ENCODE peak calls at places on chromosomes 12 and 14, in five cellular contexts. W is fibroblast of lung, P is mammary epithelial cell, G is endothelial cell of umbilical vein, C is colonic mucosa. K is an unnamed sample.
A peak's percentile ranks its signal among the peaks of the same experiment; 100 is the strongest.

GRCh38 chr14:32934891-32935633 is 3.6 kb upstream of the NPAS3 start:
- DNase-seq in W (peak; percentile 23), C (no peak), G (no peak), P (no peak), K (peak; percentile 12)

GRCh38 chr12:9134981-9135628 is 19.4 kb upstream of the A2M start:
- DNase-seq in W (no peak), G (peak; percentile 11), P (peak; percentile 12), C (no peak), K (no peak)

GRCh38 chr12:89162704-89163261 is 189.5 kb downstream of the DUSP6 start:
- DNase-seq in G (peak; percentile 96), W (peak; percentile 98), P (peak; percentile 100), C (peak; percentile 53), K (peak; percentile 98)

GRCh38 chr12:70045514-70045913 is 197.7 kb upstream of the CNOT2 start:
- DNase-seq in P (peak; percentile 9), C (peak; percentile 34), W (no peak), G (no peak), K (no peak)

GRCh38 chr14:78018283-78018682 is 151.9 kb upstream of the NRXN3 start:
- DNase-seq in P (no peak), G (no peak), C (no peak), W (no peak), K (no peak)

GRCh38 chr12:40254455-40255085 is 29.8 kb downstream of the LRRK2 start:
- DNase-seq in G (no peak), C (no peak), P (no peak), W (no peak), K (no peak)

GRCh38 chr12:69028941-69029729 is 96.2 kb upstream of the CPM start:
- DNase-seq in C (no peak), P (peak; percentile 13), W (peak; percentile 8), G (no peak), K (no peak)

GRCh38 chr12:127888948-127889347 is 378.0 kb upstream of the TMEM132C start:
- DNase-seq in P (no peak), G (no peak), C (no peak), W (peak; percentile 26), K (peak; percentile 4)

GRCh38 chr14:37150414-37150813 is 22.0 kb downstream of the SLC25A21 start:
- DNase-seq in C (no peak), P (peak; percentile 36), G (peak; percentile 58), W (peak; percentile 34), K (peak; percentile 16)

GRCh38 chr14:98786456-98786855 is 485.5 kb downstream of the BCL11B start:
- DNase-seq in W (no peak), P (no peak), C (no peak), G (no peak), K (no peak)

GRCh38 chr14:96089401-96089800 is 50.2 kb downstream of the C14orf132 start:
- DNase-seq in C (no peak), G (no peak), W (no peak), P (no peak), K (no peak)

GRCh38 chr14:20631821-20632389 is 9.6 kb downstream of the OR6S1 start:
- DNase-seq in C (peak; percentile 88), W (peak; percentile 49), G (peak; percentile 31), P (peak; percentile 64), K (peak; percentile 20)

GRCh38 chr14:43411841-43412240 is 1095.2 kb downstream of the FSCB start:
- DNase-seq in C (no peak), P (no peak), W (no peak), G (no peak), K (no peak)

GRCh38 chr12:86777335-86777734 is 521.1 kb upstream of the MGAT4C start:
- DNase-seq in W (peak; percentile 41), C (no peak), P (no peak), G (no peak), K (peak; percentile 28)

GRCh38 chr12:51687142-51687935 is 96.3 kb downstream of the SCN8A start:
- DNase-seq in G (peak; percentile 74), W (peak; percentile 48), P (peak; percentile 33), C (peak; percentile 57), K (peak; percentile 28)

GRCh38 chr12:68800294-68800693 is 7.7 kb upstream of the MDM2 start:
- DNase-seq in W (no peak), C (peak; percentile 36), G (no peak), P (no peak), K (no peak)

GRCh38 chr12:13436696-13437391 is 240.3 kb downstream of the EMP1 start:
- DNase-seq in C (no peak), P (peak; percentile 12), G (no peak), W (peak; percentile 20), K (peak; percentile 5)

GRCh38 chr12:90938451-90938850 is 16.5 kb downstream of the CCER1 start:
- DNase-seq in G (peak; percentile 77), W (peak; percentile 83), C (no peak), P (peak; percentile 34), K (peak; percentile 78)

GRCh38 chr14:27243360-27243759 is 645.5 kb upstream of the NOVA1 start:
- DNase-seq in G (peak; percentile 2), W (peak; percentile 9), P (no peak), C (no peak), K (peak; percentile 1)

GRCh38 chr12:124385219-124385969 is 90.5 kb downstream of the RFLNA start:
- DNase-seq in C (no peak), G (no peak), W (peak; percentile 93), P (peak; percentile 60), K (peak; percentile 88)

GRCh38 chr12:10771132-10771733 is 31.2 kb downstream of the TAS2R7 start:
- DNase-seq in C (no peak), G (peak; percentile 69), W (peak; percentile 20), P (peak; percentile 20), K (peak; percentile 10)

GRCh38 chr12:27554421-27555186 is 30.6 kb downstream of the PPFIBP1 start:
- DNase-seq in C (no peak), P (no peak), G (peak; percentile 78), W (peak; percentile 75), K (peak; percentile 60)

GRCh38 chr12:124458992-124459851 is 108.2 kb downstream of the NCOR2 start:
- DNase-seq in W (no peak), G (no peak), C (no peak), P (no peak), K (no peak)

GRCh38 chr14:99475179-99475578 is 5.5 kb downstream of the SETD3 start:
- DNase-seq in G (no peak), P (no peak), C (no peak), W (peak; percentile 16), K (no peak)

GRCh38 chr14:102201369-102201748 is 61.7 kb downstream of the WDR20 start:
- DNase-seq in P (no peak), C (no peak), G (no peak), W (no peak), K (no peak)

GRCh38 chr12:98516184-98516873 is 939 bp downstream of the TMPO start:
- DNase-seq in W (peak; percentile 72), P (peak; percentile 78), C (peak; percentile 86), G (peak; percentile 78), K (peak; percentile 56)

GRCh38 chr14:23324455-23324846 is 3.2 kb downstream of the PABPN1 start:
- DNase-seq in P (no peak), W (no peak), G (no peak), C (no peak), K (no peak)

GRCh38 chr12:139585-139984 is 73.0 kb downstream of the IQSEC3 start:
- DNase-seq in W (no peak), P (no peak), C (no peak), G (no peak), K (no peak)

GRCh38 chr12:26198742-26199141 is 3.4 kb downstream of the SSPN start:
- DNase-seq in W (peak; percentile 87), P (peak; percentile 51), C (no peak), G (no peak), K (peak; percentile 80)

DNA sequence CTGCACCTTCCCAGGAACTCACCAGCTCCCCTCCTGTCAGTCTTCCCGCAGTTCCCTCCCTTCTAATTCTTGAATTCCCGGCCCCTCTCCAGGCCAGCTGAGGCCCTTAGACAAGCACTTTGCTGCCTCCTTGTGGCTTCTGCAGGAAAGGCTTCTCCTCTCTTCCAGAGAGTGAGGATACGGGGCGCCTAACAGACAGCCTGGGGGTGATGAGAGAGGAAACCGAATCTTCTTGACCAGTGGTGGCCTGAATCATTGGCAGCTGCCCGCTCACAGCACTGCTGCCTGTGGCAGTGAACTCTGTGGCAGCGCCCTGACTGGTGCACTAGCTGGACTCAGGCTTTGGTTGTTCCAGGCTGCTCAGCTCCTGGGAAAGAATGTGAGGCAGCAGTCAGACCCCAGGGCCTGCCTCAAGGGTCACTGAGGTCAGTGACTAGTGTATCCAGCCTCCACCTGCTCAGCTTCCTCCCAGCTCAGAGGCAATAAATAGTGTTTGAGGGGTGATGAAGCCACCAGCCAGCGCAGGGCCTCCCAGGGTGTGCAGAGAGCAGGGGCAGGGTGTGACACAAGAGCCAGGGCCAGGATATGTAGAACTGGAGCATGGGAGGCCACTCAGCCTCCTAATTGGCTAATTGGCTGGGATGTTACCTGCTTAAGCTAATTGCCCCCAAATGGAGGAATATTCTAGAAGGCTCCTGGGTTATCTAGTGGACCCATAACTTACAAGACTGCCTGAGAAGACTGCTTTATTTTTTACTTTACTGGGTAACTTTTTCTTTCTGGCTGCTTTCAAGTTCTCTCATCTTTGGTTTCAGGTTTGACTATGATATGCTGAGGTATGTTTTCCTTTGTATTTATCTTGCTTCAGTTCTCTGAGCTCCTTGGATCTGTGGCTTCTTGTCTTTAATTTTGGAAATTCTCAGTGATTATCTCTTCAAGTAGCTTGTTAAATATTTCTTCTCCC is 12.9 kb upstream of the MCRS1 start:
- DNase-seq in C (peak; percentile 75), G (peak; percentile 65), W (peak; percentile 63), P (peak; percentile 71), K (peak; percentile 53)
- H3K9ac ChIP-seq in C (no peak overlapping the region), G (no peak overlapping the region), W (no peak overlapping the region), P (no peak overlapping the region), K (no peak overlapping the region)

GRCh38 chr14:56331815-56332214 is 213.6 kb downstream of the PELI2 start:
- DNase-seq in C (no peak), P (no peak), W (peak; percentile 56), G (no peak), K (peak; percentile 39)

GRCh38 chr14:56322531-56322930 is 204.3 kb downstream of the PELI2 start:
- DNase-seq in C (no peak), P (no peak), W (no peak), G (no peak), K (no peak)

GRCh38 chr14:56324831-56325230 is 206.6 kb downstream of the PELI2 start:
- DNase-seq in C (no peak), G (no peak), W (peak; percentile 65), P (no peak), K (peak; percentile 49)

GRCh38 chr14:56325251-56325839 is 207.1 kb downstream of the PELI2 start:
- DNase-seq in C (no peak), P (no peak), G (no peak), W (peak; percentile 50), K (peak; percentile 41)

DNA sequence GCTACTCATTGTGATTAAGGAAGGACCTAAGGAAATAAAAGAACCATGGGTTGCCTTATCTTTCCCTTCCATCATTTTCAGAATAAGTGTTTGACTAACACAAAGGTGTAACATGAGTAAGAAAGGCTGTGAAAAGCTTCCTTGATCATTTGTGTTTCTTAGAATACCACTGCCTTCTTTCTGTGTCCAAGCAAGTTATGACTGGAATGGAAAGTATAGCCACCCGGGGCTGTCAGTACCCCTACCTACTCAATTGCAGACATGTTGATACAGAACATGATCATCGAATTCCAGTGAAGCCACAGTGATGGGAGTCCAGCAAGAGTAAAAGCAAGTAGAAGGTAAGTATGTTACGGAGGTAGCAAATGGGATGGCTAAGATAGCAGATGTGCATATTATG is 209.8 kb downstream of the PELI2 start:
- DNase-seq in W (no peak), C (no peak), P (no peak), G (no peak), K (no peak)
- TF ChIP-seq CTCF in W (no peak), C (no peak), P (no peak), G (no peak), K (no peak)

GRCh38 chr12:53333289-53333688 is 2.9 kb downstream of the SP7 start:
- DNase-seq in C (no peak), G (no peak), P (no peak), W (no peak), K (no peak)
- H3K27ac ChIP-seq in C (no peak overlapping the region), G (no peak overlapping the region), P (no peak overlapping the region), W (no peak overlapping the region), K (no peak overlapping the region)

GRCh38 chr12:116673713-116674112 is 64.2 kb downstream of the SPRING1 start:
- DNase-seq in C (peak; percentile 57), G (no peak), W (no peak), P (no peak), K (no peak)
- H3K9ac ChIP-seq in C (no peak overlapping the region), G (no peak overlapping the region), W (no peak overlapping the region), P (no peak overlapping the region), K (no peak overlapping the region)